ENCODE peak calls at places on chromosome 4, in five cellular contexts. E, J, D, N and L are unnamed samples.

GRCh38 chr4:39046243-39046642 is 14.0 kb upstream of the TMEM156 start:
- DNase-seq in D (no peak), J (no peak), N (no peak), E (peak; percentile 71), L (no peak)

GRCh38 chr4:75630174-75630931 is at the start of gene CDKL2:
- DNase-seq in E (peak; percentile 78), N (peak; percentile 95), D (peak; percentile 68), J (peak; percentile 52), L (peak; percentile 88)

GRCh38 chr4:169899295-169899694 is 126.9 kb downstream of the MFAP3L start:
- DNase-seq in N (no peak), E (no peak), J (no peak), D (no peak), L (no peak)

GRCh38 chr4:186628058-186628711 is 72.8 kb upstream of the MTNR1A start:
- DNase-seq in J (peak; percentile 44), D (no peak), N (no peak), E (no peak), L (no peak)

GRCh38 chr4:95548738-95549245 is at the start of gene UNC5C:
- DNase-seq in N (no peak), E (peak; percentile 98), D (no peak), J (no peak), L (no peak)

GRCh38 chr4:22485751-22486150 is 30.1 kb downstream of the ADGRA3 start:
- DNase-seq in E (no peak), D (no peak), N (no peak), J (no peak), L (no peak)

GRCh38 chr4:76546282-76547166 is 111.5 kb downstream of the SHROOM3 start:
- DNase-seq in J (no peak), D (peak; percentile 13), N (no peak), E (peak; percentile 82), L (no peak)

GRCh38 chr4:88802138-88802537 is 104.5 kb upstream of the NAP1L5 start:
- DNase-seq in J (no peak), E (no peak), N (no peak), D (no peak), L (no peak)

GRCh38 chr4:77181737-77182136 is 24.7 kb downstream of the CCNG2 start:
- DNase-seq in E (no peak), N (no peak), J (no peak), D (no peak), L (no peak)

GRCh38 chr4:3461515-3462291 is 1.4 kb upstream of the DOK7 start:
- DNase-seq in E (no peak), J (no peak), N (no peak), D (no peak), L (no peak)

GRCh38 chr4:178205826-178206225 is 763.6 kb upstream of the AGA start:
- DNase-seq in E (no peak), D (no peak), J (no peak), N (no peak), L (no peak)

GRCh38 chr4:25358515-25359275 is 18.4 kb upstream of the ANAPC4 start:
- DNase-seq in J (peak; percentile 58), N (no peak), D (no peak), E (no peak), L (no peak)

GRCh38 chr4:88659061-88659889 is 38.4 kb downstream of the NAP1L5 start:
- DNase-seq in E (peak; percentile 70), D (peak; percentile 28), N (no peak), J (peak; percentile 24), L (no peak)

GRCh38 chr4:82801910-82802521 is 3.4 kb upstream of the SCD5 start:
- DNase-seq in N (no peak), J (peak; percentile 12), D (no peak), E (peak; percentile 33), L (no peak)

GRCh38 chr4:48315728-48316630 is 25.4 kb upstream of the SLAIN2 start:
- DNase-seq in E (peak; percentile 75), N (no peak), D (no peak), J (peak; percentile 53), L (no peak)

GRCh38 chr4:1195109-1195671 is 22.8 kb upstream of the SPON2 start:
- DNase-seq in E (no peak), N (no peak), J (no peak), D (no peak), L (no peak)

GRCh38 chr4:105280338-105280809 is 133.7 kb downstream of the TET2 start:
- DNase-seq in J (no peak), D (no peak), E (peak; percentile 18), N (no peak), L (no peak)

GRCh38 chr4:2947926-2948325 is 15.3 kb downstream of the NOP14 start:
- DNase-seq in J (no peak), E (no peak), N (no peak), D (no peak), L (no peak)

GRCh38 chr4:113378836-113379235 is 329.4 kb downstream of the ANK2 start:
- DNase-seq in D (no peak), J (no peak), N (no peak), E (no peak), L (no peak)

GRCh38 chr4:158810487-158811215 is 41.8 kb downstream of the FNIP2 start:
- DNase-seq in E (peak; percentile 95), D (no peak), J (no peak), N (no peak), L (no peak)

GRCh38 chr4:102104278-102104677 is 241.0 kb downstream of the SLC39A8 start:
- DNase-seq in D (no peak), J (no peak), E (peak; percentile 40), N (no peak), L (no peak)

GRCh38 chr4:37320518-37321235 is 76.1 kb downstream of the NWD2 start:
- DNase-seq in E (peak; percentile 7), N (no peak), D (no peak), J (no peak), L (no peak)
- H3K9me3 ChIP-seq in E (peaks cover 8% of the 10 kb centered on the region), N (no peaks in the 10 kb centered on the region), D (no peaks in the 10 kb centered on the region), J (no peaks in the 10 kb centered on the region), L (no peaks in the 10 kb centered on the region)

DNA sequence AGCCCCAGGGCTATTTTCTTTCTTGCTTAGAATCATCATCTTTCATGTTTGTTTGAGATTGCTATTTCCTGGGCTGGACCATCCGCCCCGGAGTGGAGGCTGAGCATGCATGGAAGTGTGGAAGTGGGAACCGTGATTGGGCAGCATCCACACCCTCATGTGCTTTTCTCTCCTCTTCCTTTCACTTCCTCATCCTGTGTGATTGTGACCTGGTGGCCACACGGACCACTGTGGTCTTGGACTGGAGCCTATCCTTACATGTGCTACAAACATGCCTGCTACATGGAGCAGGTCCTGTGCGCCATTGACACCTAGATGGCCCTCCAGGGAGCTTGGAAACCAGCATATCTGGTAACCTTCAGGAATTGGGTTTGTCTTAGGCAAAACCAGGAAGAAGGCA is 175.9 kb upstream of the LCORL start:
- DNase-seq in D (no peak), J (no peak), N (no peak), E (no peak), L (no peak)
- H3K9me3 ChIP-seq in D (no peaks in the 10 kb centered on the region), J (no peaks in the 10 kb centered on the region), N (no peaks in the 10 kb centered on the region), E (peaks cover 3% of the 10 kb centered on the region), L (no peaks in the 10 kb centered on the region)

GRCh38 chr4:115213705-115214104 is 100.3 kb upstream of the NDST4 start:
- DNase-seq in N (no peak), E (no peak), J (no peak), D (no peak), L (no peak)
- H3K9me3 ChIP-seq in N (no peaks in the 10 kb centered on the region), E (no peaks in the 10 kb centered on the region), J (no peaks in the 10 kb centered on the region), D (no peaks in the 10 kb centered on the region), L (no peaks in the 10 kb centered on the region)

GRCh38 chr4:137467537-137467936 is 64.8 kb downstream of the PCDH18 start:
- DNase-seq in E (peak; percentile 10), N (no peak), J (no peak), D (no peak), L (no peak)
- H3K9me3 ChIP-seq in E (peaks cover 11% of the 10 kb centered on the region), N (no peaks in the 10 kb centered on the region), J (no peaks in the 10 kb centered on the region), D (peaks cover 23% of the 10 kb centered on the region), L (no peaks in the 10 kb centered on the region)

GRCh38 chr4:91830681-91831395 is 472.9 kb upstream of the GRID2 start:
- DNase-seq in D (no peak), E (no peak), J (no peak), N (no peak), L (no peak)
- H3K9me3 ChIP-seq in D (no peaks in the 10 kb centered on the region), E (peaks cover 58% of the 10 kb centered on the region), J (peaks cover 10% of the 10 kb centered on the region), N (no peaks in the 10 kb centered on the region), L (peaks cover 6% of the 10 kb centered on the region)

GRCh38 chr4:161178310-161178709 is 985.5 kb downstream of the FSTL5 start:
- DNase-seq in E (no peak), J (no peak), N (no peak), D (no peak), L (no peak)
- H3K9me3 ChIP-seq in E (peaks cover 6% of the 10 kb centered on the region), J (no peaks in the 10 kb centered on the region), N (no peaks in the 10 kb centered on the region), D (no peaks in the 10 kb centered on the region), L (no peaks in the 10 kb centered on the region)

DNA sequence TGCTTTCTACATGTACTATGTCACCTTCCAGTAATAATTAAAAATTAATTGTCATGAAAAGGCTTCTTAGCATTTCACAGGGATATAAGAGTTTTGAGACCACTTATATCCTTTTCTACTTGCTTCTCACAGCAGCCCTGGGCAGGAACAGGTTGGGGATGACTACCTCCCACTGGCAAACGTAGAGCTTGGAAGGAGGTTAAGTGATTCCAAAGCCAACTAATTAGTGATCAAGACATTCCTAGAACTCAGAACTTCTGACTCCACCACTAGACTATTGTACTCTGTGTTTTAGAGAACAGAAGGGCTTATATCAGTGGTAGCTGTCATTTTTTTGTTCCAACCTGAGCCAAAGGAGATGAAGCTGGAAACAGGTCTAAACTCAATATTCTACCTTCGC is 364.5 kb upstream of the BOD1L1 start:
- DNase-seq in N (no peak), D (no peak), E (no peak), J (no peak), L (no peak)
- H3K9me3 ChIP-seq in N (no peaks in the 10 kb centered on the region), D (no peaks in the 10 kb centered on the region), E (no peaks in the 10 kb centered on the region), J (no peaks in the 10 kb centered on the region), L (no peaks in the 10 kb centered on the region)

DNA sequence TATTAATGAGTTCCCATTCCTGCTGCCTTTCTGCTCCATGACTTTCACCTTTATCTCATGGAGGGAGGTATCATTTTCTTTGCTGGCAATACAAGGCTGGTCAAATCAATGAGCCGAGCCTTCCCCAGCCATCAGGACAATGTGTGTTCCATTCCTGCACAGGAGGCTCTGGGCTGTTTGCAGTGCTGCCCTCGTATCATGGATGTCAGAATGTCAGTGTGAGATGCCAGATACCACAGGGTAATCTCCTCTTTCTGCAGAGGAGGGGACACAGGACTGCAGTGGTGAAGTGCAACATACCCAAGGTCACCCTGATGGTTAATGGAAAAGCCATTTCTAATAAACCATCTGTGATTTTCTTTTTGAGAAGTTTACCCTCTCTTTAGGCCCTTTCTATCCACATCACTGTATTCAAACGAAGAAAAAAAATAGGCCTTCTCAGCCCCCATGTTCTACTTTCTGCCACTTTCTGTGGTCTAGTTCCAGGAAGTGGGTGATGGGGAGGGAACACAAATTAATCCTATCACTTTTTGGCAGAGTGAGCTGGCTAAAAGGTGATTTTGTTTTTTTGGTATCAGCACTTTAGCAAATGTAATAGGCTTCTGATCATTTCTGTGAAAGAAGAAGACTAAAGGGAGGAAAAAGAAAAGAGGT is 490.2 kb upstream of the BOD1L1 start:
- DNase-seq in N (no peak), D (no peak), J (no peak), E (no peak), L (no peak)
- H3K9me3 ChIP-seq in N (no peaks in the 10 kb centered on the region), D (no peaks in the 10 kb centered on the region), J (no peaks in the 10 kb centered on the region), E (no peaks in the 10 kb centered on the region), L (peaks cover 3% of the 10 kb centered on the region)

DNA sequence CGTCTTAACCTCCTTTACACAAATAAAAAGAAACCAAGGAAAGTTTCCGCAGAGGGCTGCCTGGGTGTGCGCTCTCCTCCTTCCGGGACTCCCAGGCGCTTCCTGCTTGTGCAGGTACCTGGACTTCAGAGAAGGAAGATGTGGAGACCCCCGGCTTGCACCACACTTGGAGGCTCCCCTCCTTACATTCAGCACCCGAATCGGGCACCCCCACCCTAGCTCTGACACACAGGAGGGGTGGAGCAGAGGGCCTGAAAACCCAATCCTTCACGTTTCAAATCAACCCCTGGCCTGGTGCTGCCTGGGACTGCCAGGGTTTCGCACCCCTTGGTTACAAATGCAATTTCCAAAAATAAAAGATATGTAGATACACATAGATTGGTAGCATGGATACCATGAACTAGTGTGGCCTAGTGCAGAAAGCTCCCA is 3.1 kb downstream of the NKX3-2 start:
- DNase-seq in J (no peak), D (no peak), N (peak; percentile 33), E (no peak), L (no peak)
- H3K9me3 ChIP-seq in J (no peaks in the 10 kb centered on the region), D (peaks cover 13% of the 10 kb centered on the region), N (no peaks in the 10 kb centered on the region), E (peaks cover 4% of the 10 kb centered on the region), L (peaks cover 11% of the 10 kb centered on the region)